ENCODE peak calls at places on chromosomes 5 and 9, in eight cellular contexts. X, F, L, M, N, S, D and U are unnamed samples.

GRCh38 chr9:136020206-136020605 is 59.0 kb upstream of the UBAC1 start:
- DNase-seq in X (no peak), F (no peak), L (no peak), M (no peak), N (no peak), S (no peak), D (no peak), U (no peak)

GRCh38 chr9:110015759-110016158 is 192.2 kb downstream of the C9orf152 start:
- DNase-seq in X (no peak), F (no peak), L (peak; percentile 88), M (peak; percentile 65), N (no peak), S (peak; percentile 82), D (no peak), U (no peak)

GRCh38 chr5:127858116-127858784 is 155.1 kb downstream of the CCDC192 start:
- DNase-seq in X (no peak), F (no peak), L (no peak), M (no peak), N (no peak), S (no peak), D (no peak), U (no peak)

GRCh38 chr5:73370620-73371583 is 77.7 kb downstream of the FOXD1 start:
- DNase-seq in X (no peak), F (peak; percentile 61), L (peak; percentile 94), M (peak; percentile 82), N (no peak), S (peak; percentile 93), D (peak; percentile 98), U (peak; percentile 87)

GRCh38 chr5:7363067-7363677 is 32.8 kb upstream of the ADCY2 start:
- DNase-seq in X (no peak), F (no peak), L (no peak), M (no peak), N (no peak), S (no peak), D (no peak), U (no peak)

GRCh38 chr9:93859431-93860215 is 95.5 kb downstream of the BARX1 start:
- DNase-seq in X (no peak), F (no peak), L (no peak), M (no peak), N (no peak), S (no peak), D (no peak), U (no peak)

GRCh38 chr5:111131356-111131755 is 39.2 kb downstream of the WDR36 start:
- DNase-seq in X (no peak), F (no peak), L (no peak), M (no peak), N (no peak), S (no peak), D (no peak), U (no peak)

GRCh38 chr5:181107699-181108098 is 23.3 kb downstream of the OR2V1 start:
- DNase-seq in X (no peak), F (no peak), L (no peak), M (no peak), N (no peak), S (no peak), D (no peak), U (no peak)

GRCh38 chr5:124951105-124951504 is 204.7 kb upstream of the ZNF608 start:
- DNase-seq in X (no peak), F (no peak), L (no peak), M (no peak), N (no peak), S (no peak), D (no peak), U (no peak)

GRCh38 chr9:98730914-98731313 is 22.2 kb upstream of the GABBR2 start:
- DNase-seq in X (no peak), F (no peak), L (no peak), M (no peak), N (no peak), S (no peak), D (no peak), U (no peak)

GRCh38 chr5:176174345-176175025 is 63.7 kb upstream of the SIMC1 start:
- DNase-seq in X (no peak), F (no peak), L (no peak), M (no peak), N (no peak), S (no peak), D (no peak), U (no peak)

GRCh38 chr5:141883184-141883947 is 5.2 kb upstream of the PCDH1 start:
- DNase-seq in X (no peak), F (peak; percentile 66), L (peak; percentile 15), M (peak; percentile 32), N (peak; percentile 79), S (peak; percentile 23), D (no peak), U (no peak)

GRCh38 chr5:98309785-98310566 is 463.5 kb upstream of the RGMB start:
- DNase-seq in X (no peak), F (peak; percentile 66), L (peak; percentile 99), M (peak; percentile 62), N (peak; percentile 1), S (peak; percentile 100), D (peak; percentile 95), U (peak; percentile 85)

GRCh38 chr9:111842313-111842712 is 47.6 kb upstream of the SHOC1 start:
- DNase-seq in X (no peak), F (no peak), L (peak; percentile 78), M (no peak), N (no peak), S (no peak), D (no peak), U (no peak)

GRCh38 chr5:55558484-55558883 is 23.7 kb upstream of the PLPP1 start:
- DNase-seq in X (no peak), F (no peak), L (no peak), M (no peak), N (no peak), S (no peak), D (no peak), U (no peak)

GRCh38 chr9:134970719-134971118 is 53.0 kb upstream of the FCN1 start:
- DNase-seq in X (no peak), F (no peak), L (no peak), M (no peak), N (no peak), S (no peak), D (no peak), U (no peak)

GRCh38 chr5:71810456-71811181 is 91.5 kb downstream of the CARTPT start:
- DNase-seq in X (no peak), F (no peak), L (no peak), M (no peak), N (no peak), S (no peak), D (no peak), U (no peak)

GRCh38 chr5:96259211-96259772 is 173.8 kb downstream of the PCSK1 start:
- DNase-seq in X (no peak), F (no peak), L (peak; percentile 78), M (peak; percentile 15), N (no peak), S (peak; percentile 75), D (peak; percentile 75), U (no peak)

GRCh38 chr9:77236693-77237092 is 59.4 kb downstream of the VPS13A start:
- DNase-seq in X (no peak), F (no peak), L (no peak), M (no peak), N (no peak), S (no peak), D (no peak), U (no peak)

GRCh38 chr5:57676228-57677098 is 193.9 kb upstream of the ACTBL2 start:
- DNase-seq in X (no peak), F (no peak), L (peak; percentile 54), M (no peak), N (no peak), S (no peak), D (no peak), U (no peak)

GRCh38 chr9:38352716-38353334 is 39.7 kb upstream of the ALDH1B1 start:
- DNase-seq in X (no peak), F (no peak), L (no peak), M (no peak), N (no peak), S (no peak), D (no peak), U (no peak)

GRCh38 chr9:38257626-38258215 is 134.8 kb upstream of the ALDH1B1 start:
- DNase-seq in X (no peak), F (no peak), L (no peak), M (no peak), N (no peak), S (no peak), D (no peak), U (no peak)

GRCh38 chr9:131562032-131562959 is 17.0 kb downstream of the PRRT1B start:
- DNase-seq in X (no peak), F (peak; percentile 46), L (peak; percentile 39), M (peak; percentile 20), N (no peak), S (no peak), D (no peak), U (no peak)

GRCh38 chr9:123716339-123716738 is 213.6 kb downstream of the DENND1A start:
- DNase-seq in X (no peak), F (no peak), L (no peak), M (no peak), N (no peak), S (no peak), D (no peak), U (no peak)

GRCh38 chr5:127958421-127959011 is 125.0 kb upstream of the SLC12A2 start:
- DNase-seq in X (no peak), F (peak; percentile 70), L (no peak), M (no peak), N (no peak), S (no peak), D (no peak), U (no peak)

GRCh38 chr9:13244190-13244589 is 35.3 kb downstream of the MPDZ start:
- DNase-seq in X (no peak), F (no peak), L (no peak), M (no peak), N (no peak), S (no peak), D (no peak), U (no peak)

GRCh38 chr9:129656795-129657390 is 8.6 kb upstream of the PRRX2 start:
- DNase-seq in X (no peak), F (no peak), L (peak; percentile 85), M (peak; percentile 20), N (no peak), S (peak; percentile 73), D (peak; percentile 53), U (no peak)